ENCODE peak calls at places on chromosome 19, in ten cellular contexts. One of them, this sample, is unnamed. For H3K4me1 and H3K9me3, the result is how much of the 10 kb centered on the place peaks cover.

GRCh38 chr19:32652893-32653625 is 21.9 kb downstream of the ANKRD27 start:
- DNase-seq in sigmoid colon: peak
- DNase-seq in mucosa of descending colon: peak
- DNase-seq in breast epithelium: peak
- DNase-seq in kidney: peak
- DNase-seq in CD8-positive, alpha-beta T cell: no peak
- DNase-seq in H9: no peak
- DNase-seq in lung: peak
- DNase-seq in ascending aorta: no peak
- DNase-seq in lower lobe of right lung: peak
- DNase-seq in this sample: no peak

GRCh38 chr19:49335071-49335783 is at the start of gene CD37:
- DNase-seq in H9: peak
- DNase-seq in lower lobe of right lung: peak
- DNase-seq in mucosa of descending colon: no peak
- DNase-seq in sigmoid colon: no peak
- DNase-seq in ascending aorta: no peak
- DNase-seq in breast epithelium: peak
- DNase-seq in CD8-positive, alpha-beta T cell: peak
- DNase-seq in kidney: peak
- DNase-seq in lung: no peak
- DNase-seq in this sample: no peak

GRCh38 chr19:5624154-5624663 is 1.3 kb downstream of the SAFB start:
- DNase-seq in breast epithelium: peak
- DNase-seq in kidney: no peak
- DNase-seq in lung: peak
- DNase-seq in ascending aorta: no peak
- DNase-seq in lower lobe of right lung: peak
- DNase-seq in sigmoid colon: peak
- DNase-seq in CD8-positive, alpha-beta T cell: peak
- DNase-seq in H9: no peak
- DNase-seq in mucosa of descending colon: no peak
- DNase-seq in this sample: peak

GRCh38 chr19:35919306-35919705 is 11.2 kb upstream of the TYROBP start:
- DNase-seq in breast epithelium: no peak
- DNase-seq in sigmoid colon: no peak
- DNase-seq in ascending aorta: no peak
- DNase-seq in H9: no peak
- DNase-seq in mucosa of descending colon: no peak
- DNase-seq in CD8-positive, alpha-beta T cell: no peak
- DNase-seq in kidney: peak
- DNase-seq in lower lobe of right lung: no peak
- DNase-seq in lung: no peak
- DNase-seq in this sample: no peak

GRCh38 chr19:4908781-4909171 is 525 bp upstream of the UHRF1 start:
- DNase-seq in sigmoid colon: no peak
- DNase-seq in ascending aorta: no peak
- DNase-seq in mucosa of descending colon: no peak
- DNase-seq in kidney: peak
- DNase-seq in breast epithelium: no peak
- DNase-seq in lower lobe of right lung: no peak
- DNase-seq in lung: no peak
- DNase-seq in CD8-positive, alpha-beta T cell: no peak
- DNase-seq in H9: no peak
- DNase-seq in this sample: no peak

GRCh38 chr19:33673996-33674395 is 52.2 kb downstream of the CHST8 start:
- DNase-seq in sigmoid colon: peak
- DNase-seq in H9: no peak
- DNase-seq in lower lobe of right lung: no peak
- DNase-seq in ascending aorta: no peak
- DNase-seq in CD8-positive, alpha-beta T cell: no peak
- DNase-seq in mucosa of descending colon: no peak
- DNase-seq in lung: no peak
- DNase-seq in kidney: peak
- DNase-seq in breast epithelium: no peak
- DNase-seq in this sample: no peak

GRCh38 chr19:9309974-9310446 is 372 bp upstream of the ZNF699 start:
- DNase-seq in H9: peak
- DNase-seq in sigmoid colon: peak
- DNase-seq in ascending aorta: peak
- DNase-seq in lower lobe of right lung: peak
- DNase-seq in mucosa of descending colon: peak
- DNase-seq in CD8-positive, alpha-beta T cell: no peak
- DNase-seq in kidney: peak
- DNase-seq in breast epithelium: peak
- DNase-seq in lung: peak
- DNase-seq in this sample: peak

GRCh38 chr19:30319876-30320275 is 52.3 kb upstream of the ZNF536 start:
- DNase-seq in sigmoid colon: no peak
- DNase-seq in lower lobe of right lung: no peak
- DNase-seq in kidney: no peak
- DNase-seq in breast epithelium: no peak
- DNase-seq in CD8-positive, alpha-beta T cell: no peak
- DNase-seq in lung: no peak
- DNase-seq in H9: no peak
- DNase-seq in mucosa of descending colon: no peak
- DNase-seq in ascending aorta: no peak
- DNase-seq in this sample: no peak

GRCh38 chr19:42246869-42247630 is 4.6 kb upstream of the GSK3A start:
- DNase-seq in breast epithelium: no peak
- DNase-seq in CD8-positive, alpha-beta T cell: no peak
- DNase-seq in lung: no peak
- DNase-seq in mucosa of descending colon: no peak
- DNase-seq in ascending aorta: no peak
- DNase-seq in H9: no peak
- DNase-seq in lower lobe of right lung: no peak
- DNase-seq in kidney: no peak
- DNase-seq in sigmoid colon: no peak
- DNase-seq in this sample: no peak

GRCh38 chr19:42248270-42249148 is 6.1 kb upstream of the GSK3A start:
- DNase-seq in CD8-positive, alpha-beta T cell: no peak
- DNase-seq in mucosa of descending colon: no peak
- DNase-seq in lung: no peak
- DNase-seq in kidney: peak
- DNase-seq in ascending aorta: no peak
- DNase-seq in lower lobe of right lung: no peak
- DNase-seq in sigmoid colon: no peak
- DNase-seq in breast epithelium: no peak
- DNase-seq in H9: no peak
- DNase-seq in this sample: no peak

GRCh38 chr19:42249149-42249750 is 5.7 kb downstream of the ERF start:
- DNase-seq in breast epithelium: no peak
- DNase-seq in ascending aorta: no peak
- DNase-seq in H9: no peak
- DNase-seq in lung: no peak
- DNase-seq in sigmoid colon: no peak
- DNase-seq in lower lobe of right lung: no peak
- DNase-seq in CD8-positive, alpha-beta T cell: no peak
- DNase-seq in mucosa of descending colon: no peak
- DNase-seq in kidney: peak
- DNase-seq in this sample: no peak

GRCh38 chr19:42246143-42246868 is 3.9 kb upstream of the GSK3A start:
- DNase-seq in lower lobe of right lung: peak
- DNase-seq in sigmoid colon: peak
- DNase-seq in ascending aorta: no peak
- DNase-seq in lung: peak
- DNase-seq in breast epithelium: peak
- DNase-seq in kidney: peak
- DNase-seq in CD8-positive, alpha-beta T cell: no peak
- DNase-seq in H9: peak
- DNase-seq in mucosa of descending colon: no peak
- DNase-seq in this sample: peak

DNA sequence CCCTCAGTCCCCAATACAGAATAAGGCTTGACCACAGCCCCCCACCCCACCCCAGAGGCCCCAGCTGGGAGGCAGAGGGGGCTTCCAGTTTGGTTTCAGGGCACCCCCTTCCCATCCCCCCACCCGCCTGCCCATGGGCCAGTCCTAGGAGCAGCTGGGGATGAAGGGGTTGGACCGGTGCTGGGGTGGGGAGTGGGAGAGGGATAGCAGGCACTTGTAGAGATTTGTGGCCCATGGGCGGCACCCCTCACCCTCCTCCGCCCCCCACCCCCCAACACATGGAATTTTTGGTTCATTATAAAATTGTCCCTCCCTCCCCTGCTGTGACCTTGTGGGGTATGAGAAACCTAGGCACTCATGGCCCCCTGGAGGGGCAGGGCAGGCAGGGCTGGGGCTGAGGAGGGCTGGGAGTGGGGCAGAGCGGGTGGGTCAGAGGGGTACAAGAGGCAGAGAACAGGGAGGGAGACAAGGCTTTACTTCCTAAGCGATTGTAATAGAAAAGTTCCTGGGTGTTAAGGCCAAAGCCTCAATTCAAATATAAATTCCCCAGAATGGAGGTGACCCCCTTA is 5.3 kb upstream of the GSK3A start:
- DNase-seq in H9: no peak
- DNase-seq in lung: no peak
- DNase-seq in ascending aorta: no peak
- DNase-seq in mucosa of descending colon: no peak
- DNase-seq in CD8-positive, alpha-beta T cell: no peak
- DNase-seq in sigmoid colon: no peak
- DNase-seq in kidney: peak
- DNase-seq in lower lobe of right lung: no peak
- DNase-seq in breast epithelium: no peak
- DNase-seq in this sample: no peak
- H3K4me1 ChIP-seq in H9: under half
- H3K4me1 ChIP-seq in lung: under half
- H3K4me1 ChIP-seq in ascending aorta: half or more
- H3K4me1 ChIP-seq in mucosa of descending colon: under half
- H3K4me1 ChIP-seq in CD8-positive, alpha-beta T cell: under half
- H3K4me1 ChIP-seq in sigmoid colon: half or more
- H3K4me1 ChIP-seq in kidney: under half
- H3K4me1 ChIP-seq in lower lobe of right lung: half or more
- H3K4me1 ChIP-seq in breast epithelium: under half
- H3K4me1 ChIP-seq in this sample: half or more

GRCh38 chr19:51025401-51025800 is 1.0 kb downstream of the KLK11 start:
- DNase-seq in lower lobe of right lung: no peak
- DNase-seq in kidney: no peak
- DNase-seq in ascending aorta: no peak
- DNase-seq in H9: no peak
- DNase-seq in CD8-positive, alpha-beta T cell: no peak
- DNase-seq in lung: no peak
- DNase-seq in sigmoid colon: no peak
- DNase-seq in mucosa of descending colon: no peak
- DNase-seq in breast epithelium: no peak
- DNase-seq in this sample: no peak

GRCh38 chr19:51026554-51026831 is at the start of gene KLK11:
- DNase-seq in lower lobe of right lung: no peak
- DNase-seq in kidney: no peak
- DNase-seq in breast epithelium: no peak
- DNase-seq in sigmoid colon: no peak
- DNase-seq in H9: no peak
- DNase-seq in CD8-positive, alpha-beta T cell: no peak
- DNase-seq in mucosa of descending colon: no peak
- DNase-seq in ascending aorta: no peak
- DNase-seq in lung: no peak
- DNase-seq in this sample: no peak

GRCh38 chr19:51027873-51028272 is 1.5 kb upstream of the KLK11 start:
- DNase-seq in lower lobe of right lung: no peak
- DNase-seq in mucosa of descending colon: no peak
- DNase-seq in sigmoid colon: no peak
- DNase-seq in CD8-positive, alpha-beta T cell: no peak
- DNase-seq in ascending aorta: no peak
- DNase-seq in kidney: no peak
- DNase-seq in breast epithelium: no peak
- DNase-seq in lung: no peak
- DNase-seq in H9: no peak
- DNase-seq in this sample: no peak

GRCh38 chr19:51025809-51026553 is 435 bp downstream of the KLK11 start:
- DNase-seq in lung: no peak
- DNase-seq in ascending aorta: no peak
- DNase-seq in lower lobe of right lung: no peak
- DNase-seq in mucosa of descending colon: no peak
- DNase-seq in kidney: no peak
- DNase-seq in CD8-positive, alpha-beta T cell: no peak
- DNase-seq in H9: no peak
- DNase-seq in sigmoid colon: peak
- DNase-seq in breast epithelium: no peak
- DNase-seq in this sample: no peak

GRCh38 chr19:51027126-51027806 is 850 bp upstream of the KLK11 start:
- DNase-seq in lung: no peak
- DNase-seq in breast epithelium: no peak
- DNase-seq in CD8-positive, alpha-beta T cell: no peak
- DNase-seq in kidney: no peak
- DNase-seq in ascending aorta: no peak
- DNase-seq in lower lobe of right lung: no peak
- DNase-seq in H9: no peak
- DNase-seq in mucosa of descending colon: no peak
- DNase-seq in sigmoid colon: peak
- DNase-seq in this sample: no peak
- H3K9me3 ChIP-seq in lung: under half
- H3K9me3 ChIP-seq in breast epithelium: under half
- H3K9me3 ChIP-seq in CD8-positive, alpha-beta T cell: under half
- H3K9me3 ChIP-seq in kidney: under half
- H3K9me3 ChIP-seq in ascending aorta: under half
- H3K9me3 ChIP-seq in lower lobe of right lung: under half
- H3K9me3 ChIP-seq in H9: under half
- H3K9me3 ChIP-seq in mucosa of descending colon: under half
- H3K9me3 ChIP-seq in sigmoid colon: under half
- H3K9me3 ChIP-seq in this sample: under half

DNA sequence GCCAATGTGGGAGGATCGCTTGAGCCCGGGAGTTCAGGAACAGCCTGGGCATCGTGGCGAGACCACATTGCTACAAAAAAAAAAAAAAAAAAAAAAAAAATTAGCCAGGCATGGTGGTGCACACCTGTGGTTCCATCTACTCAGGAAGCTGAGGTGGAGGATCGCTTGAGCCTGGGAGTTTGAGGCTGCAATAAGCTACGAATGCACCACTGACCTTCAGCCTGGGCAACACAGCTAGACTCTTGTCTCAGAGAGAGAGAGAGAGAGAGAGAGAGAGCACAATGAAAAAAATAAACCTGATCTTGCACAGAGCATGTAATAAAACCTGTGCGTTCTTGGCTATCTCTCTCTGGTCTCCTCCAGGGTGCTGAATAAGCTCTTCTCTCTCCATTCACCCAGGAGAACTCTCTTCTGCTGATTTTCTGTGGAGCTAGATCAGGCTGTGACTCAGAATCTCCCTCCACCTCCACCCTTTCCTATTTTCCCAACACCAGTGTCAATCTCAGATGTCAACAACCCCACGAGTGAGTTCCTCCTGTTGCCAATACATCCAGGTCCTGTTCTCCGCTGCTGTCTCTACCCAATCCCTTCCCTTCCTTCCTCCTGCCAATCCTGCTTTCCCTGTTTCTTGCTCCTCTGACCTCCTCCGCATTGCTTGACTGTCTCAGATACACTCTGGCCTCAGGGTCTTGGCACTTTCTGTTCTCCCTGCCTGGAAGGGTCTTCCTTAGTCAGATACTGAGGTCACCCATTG is 3.4 kb upstream of the ACP5 start:
- DNase-seq in kidney: no peak
- DNase-seq in lung: no peak
- DNase-seq in CD8-positive, alpha-beta T cell: no peak
- DNase-seq in lower lobe of right lung: no peak
- DNase-seq in mucosa of descending colon: no peak
- DNase-seq in H9: no peak
- DNase-seq in ascending aorta: no peak
- DNase-seq in breast epithelium: no peak
- DNase-seq in sigmoid colon: no peak
- DNase-seq in this sample: no peak
- H3K4me1 ChIP-seq in kidney: under half
- H3K4me1 ChIP-seq in lung: under half
- H3K4me1 ChIP-seq in CD8-positive, alpha-beta T cell: under half
- H3K4me1 ChIP-seq in lower lobe of right lung: half or more
- H3K4me1 ChIP-seq in mucosa of descending colon: under half
- H3K4me1 ChIP-seq in H9: under half
- H3K4me1 ChIP-seq in ascending aorta: under half
- H3K4me1 ChIP-seq in breast epithelium: under half
- H3K4me1 ChIP-seq in sigmoid colon: under half
- H3K4me1 ChIP-seq in this sample: under half

GRCh38 chr19:52322429-52322828 is 13.6 kb upstream of the ZNF610 start:
- DNase-seq in sigmoid colon: no peak
- DNase-seq in H9: no peak
- DNase-seq in lower lobe of right lung: no peak
- DNase-seq in ascending aorta: no peak
- DNase-seq in breast epithelium: no peak
- DNase-seq in lung: no peak
- DNase-seq in mucosa of descending colon: no peak
- DNase-seq in CD8-positive, alpha-beta T cell: no peak
- DNase-seq in kidney: no peak
- DNase-seq in this sample: no peak
- H3K9me3 ChIP-seq in sigmoid colon: half or more
- H3K9me3 ChIP-seq in H9: half or more
- H3K9me3 ChIP-seq in lower lobe of right lung: half or more
- H3K9me3 ChIP-seq in ascending aorta: half or more
- H3K9me3 ChIP-seq in breast epithelium: half or more
- H3K9me3 ChIP-seq in lung: under half
- H3K9me3 ChIP-seq in mucosa of descending colon: half or more
- H3K9me3 ChIP-seq in CD8-positive, alpha-beta T cell: half or more
- H3K9me3 ChIP-seq in kidney: half or more
- H3K9me3 ChIP-seq in this sample: half or more

This sample was measured in SJSA1.